ENCODE peak calls at places on chromosomes 5 and 9, in six cellular contexts. H is colonic mucosa, S is uterus, Y is right lobe of liver, G is vagina, A is adrenal gland. J is an unnamed sample. For H3K9me3, the result is how much of the 10 kb centered on the place peaks cover.

GRCh38 chr5:56499877-56500276 is 266.7 kb upstream of the ANKRD55 start:
- DNase-seq in S (no peak), H (no peak), Y (no peak), A (no peak), G (no peak), J (no peak)

GRCh38 chr5:34486160-34486765 is 169.9 kb upstream of the RAI14 start:
- DNase-seq in G (no peak), H (peak), S (peak), Y (peak), A (peak), J (no peak)

GRCh38 chr9:134554750-134555655 is 86.6 kb upstream of the COL5A1 start:
- DNase-seq in G (no peak), A (no peak), Y (peak), S (no peak), H (no peak), J (peak)

GRCh38 chr5:77167695-77168111 is 42.8 kb upstream of the PDE8B start:
- DNase-seq in A (no peak), Y (no peak), G (peak), S (peak), H (no peak), J (no peak)

GRCh38 chr5:67724412-67725135 is 491.0 kb upstream of the PIK3R1 start:
- DNase-seq in Y (no peak), A (no peak), G (no peak), S (no peak), H (no peak), J (no peak)

GRCh38 chr5:108818613-108819272 is 71.0 kb downstream of the FER start:
- DNase-seq in H (no peak), S (no peak), A (no peak), Y (no peak), G (no peak), J (no peak)

GRCh38 chr9:133353548-133353947 is 2.7 kb downstream of the SURF1 start:
- DNase-seq in Y (no peak), H (no peak), G (no peak), A (no peak), S (no peak), J (no peak)

GRCh38 chr5:87127956-87128687 is 139.6 kb upstream of the RASA1 start:
- DNase-seq in H (no peak), A (no peak), G (no peak), S (no peak), Y (no peak), J (peak)

GRCh38 chr5:173320259-173320658 is 8.0 kb downstream of the STC2 start:
- DNase-seq in S (peak), G (no peak), H (peak), A (peak), Y (peak), J (no peak)

GRCh38 chr5:36876965-36877666 is 547 bp downstream of the NIPBL start:
- DNase-seq in S (peak), G (no peak), H (peak), A (peak), Y (peak), J (peak)

GRCh38 chr9:90915693-90916092 is 114.1 kb downstream of the SYK start:
- DNase-seq in H (peak), S (no peak), G (no peak), Y (no peak), A (no peak), J (no peak)

GRCh38 chr9:71675129-71675856 is 93.0 kb downstream of the CEMIP2 start:
- DNase-seq in S (no peak), Y (no peak), H (peak), A (no peak), G (no peak), J (no peak)

GRCh38 chr9:77832647-77833046 is 184.5 kb upstream of the GNA14 start:
- DNase-seq in G (no peak), A (no peak), H (no peak), S (peak), Y (no peak), J (no peak)

GRCh38 chr5:52859619-52860018 is 71.9 kb downstream of the ITGA1 start:
- DNase-seq in H (no peak), A (no peak), Y (no peak), S (no peak), G (no peak), J (no peak)

GRCh38 chr5:116358911-116359418 is 215.7 kb downstream of the SEMA6A start:
- DNase-seq in Y (no peak), A (no peak), G (no peak), S (no peak), H (no peak), J (no peak)

GRCh38 chr9:36888551-36888950 is 145.5 kb downstream of the PAX5 start:
- DNase-seq in H (no peak), Y (peak), A (no peak), G (no peak), S (no peak), J (peak)

GRCh38 chr9:133477992-133478850 is 678 bp downstream of the SLC2A6 start:
- DNase-seq in S (no peak), H (no peak), Y (peak), G (no peak), A (no peak), J (no peak)

GRCh38 chr5:139711852-139712171 is 63.7 kb downstream of the CXXC5 start:
- DNase-seq in A (no peak), G (no peak), H (no peak), Y (no peak), S (no peak), J (no peak)

GRCh38 chr5:6251579-6252102 is 126.7 kb downstream of the MED10 start:
- DNase-seq in Y (no peak), S (no peak), G (no peak), H (no peak), A (no peak), J (no peak)

DNA sequence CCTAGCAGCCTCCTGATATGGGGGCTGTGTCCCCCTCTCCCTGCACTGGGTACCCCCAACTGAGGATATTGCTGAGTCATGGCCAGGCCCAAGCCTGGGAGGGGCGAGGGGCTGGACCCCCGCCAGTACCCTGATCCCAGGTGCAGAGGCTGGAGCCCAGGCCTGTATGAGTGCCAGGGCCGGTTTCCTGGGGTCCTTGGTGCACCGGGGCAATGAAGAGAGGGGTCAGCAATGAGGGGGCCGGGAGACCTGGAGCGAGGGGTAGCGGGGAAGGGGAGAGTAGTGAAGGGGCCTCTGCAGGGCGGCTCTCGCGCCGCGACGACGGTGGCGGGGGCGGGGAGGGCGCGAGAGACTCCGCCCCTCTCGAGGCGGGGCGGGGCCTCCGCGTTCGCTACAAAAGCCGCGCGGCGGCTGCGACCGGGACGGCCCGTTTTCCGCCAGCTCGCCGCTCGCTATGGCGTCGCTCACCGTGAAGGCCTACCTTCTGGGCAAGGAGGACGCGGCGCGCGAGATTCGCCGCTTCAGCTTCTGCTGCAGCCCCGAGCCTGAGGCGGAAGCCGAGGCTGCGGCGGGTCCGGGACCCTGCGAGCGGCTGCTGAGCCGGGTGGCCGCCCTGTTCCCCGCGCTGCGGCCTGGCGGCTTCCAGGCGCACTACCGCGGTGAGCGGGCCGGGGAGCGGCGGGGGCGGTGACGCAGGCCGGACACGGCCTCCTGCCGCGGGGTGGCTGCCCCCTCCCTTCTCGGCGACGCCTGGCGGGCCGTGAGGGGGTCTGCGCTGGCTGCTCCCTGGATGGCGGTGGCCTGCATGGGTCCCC is at the start of gene SQSTM1:
- DNase-seq in A (peak), H (peak), S (peak), Y (peak), G (no peak), J (peak)
- TF ChIP-seq CTCF in A (no peak), H (no peak), S (no peak), Y (no peak), G (no peak), J (no peak)

GRCh38 chr5:150146862-150147579 is 8.6 kb downstream of the PDGFRB start:
- DNase-seq in H (no peak), A (no peak), S (no peak), Y (no peak), G (no peak), J (no peak)

GRCh38 chr5:150148408-150148927 is 7.2 kb downstream of the PDGFRB start:
- DNase-seq in Y (no peak), S (no peak), A (no peak), H (no peak), G (no peak), J (no peak)

GRCh38 chr5:150149618-150150017 is 6.0 kb downstream of the PDGFRB start:
- DNase-seq in A (no peak), H (no peak), G (no peak), S (no peak), Y (no peak), J (no peak)

GRCh38 chr5:150146235-150146634 is 9.4 kb downstream of the PDGFRB start:
- DNase-seq in G (no peak), Y (no peak), H (no peak), A (no peak), S (no peak), J (no peak)

GRCh38 chr5:150147580-150148407 is 7.9 kb downstream of the PDGFRB start:
- DNase-seq in H (no peak), A (no peak), G (no peak), S (no peak), Y (no peak), J (no peak)
- H3K27ac ChIP-seq in H (no peak), A (no peak), G (peak), S (peak), Y (no peak), J (no peak)

GRCh38 chr9:127848756-127849504 is 5.5 kb downstream of the ENG start:
- DNase-seq in Y (no peak), S (no peak), A (no peak), H (no peak), G (no peak), J (no peak)
- H3K9me3 ChIP-seq in Y (under half), S (under half), A (under half), H (under half), G (under half), J (under half)

GRCh38 chr5:171946382-171946781 is 60.1 kb downstream of the FBXW11 start:
- DNase-seq in Y (no peak), G (no peak), S (no peak), H (no peak), A (no peak), J (no peak)
- TF ChIP-seq CTCF in Y (no peak), G (no peak), S (no peak), H (no peak), A (no peak), J (no peak)

J was measured in RWPE2.